ENCODE peak calls at places on chromosomes 3 and 15, in ten cellular contexts. T is AG04449, H is T-helper 2 cell, Y is NCI-H510A, N is NCI-H1417, E is mammary epithelial cell, S is GM23248, K is HEK293T, J is mucosa of gallbladder, Z is posterior cingulate gyrus. M is an unnamed sample.

GRCh38 chr3:73351423-73352071 is 273.2 kb downstream of the PDZRN3 start:
- DNase-seq in T (no peak), H (no peak), Y (no peak), N (no peak), E (no peak), S (peak; percentile 5), K (no peak), J (no peak), Z (no peak), M (no peak)

GRCh38 chr3:229262-229661 is 32.7 kb downstream of the CHL1 start:
- DNase-seq in T (no peak), H (no peak), Y (no peak), N (no peak), E (peak; percentile 26), S (no peak), K (no peak), J (no peak), Z (no peak), M (no peak)

GRCh38 chr3:187870360-187871203 is 125.3 kb upstream of the BCL6 start:
- DNase-seq in T (no peak), H (no peak), Y (no peak), N (no peak), E (no peak), S (no peak), K (no peak), J (no peak), Z (no peak), M (no peak)

GRCh38 chr3:182305881-182306665 is 487.2 kb upstream of the ATP11B start:
- DNase-seq in T (no peak), H (no peak), Y (no peak), N (peak; percentile 17), E (no peak), S (no peak), K (no peak), J (no peak), Z (no peak), M (no peak)

GRCh38 chr3:33883538-33884203 is 85.2 kb downstream of the PDCD6IP start:
- DNase-seq in T (no peak), H (peak; percentile 15), Y (no peak), N (peak; percentile 44), E (peak; percentile 16), S (peak; percentile 62), K (no peak), J (peak; percentile 25), Z (no peak), M (no peak)

GRCh38 chr15:67413770-67414429 is 107.0 kb upstream of the C15orf61 start:
- DNase-seq in T (no peak), H (no peak), Y (no peak), N (no peak), E (no peak), S (peak; percentile 30), K (no peak), J (no peak), Z (no peak), M (no peak)

GRCh38 chr3:86180696-86181095 is 810.3 kb downstream of the VGLL3 start:
- DNase-seq in T (no peak), H (no peak), Y (no peak), N (no peak), E (peak; percentile 1), S (peak; percentile 4), K (peak; percentile 41), J (peak; percentile 13), Z (no peak), M (no peak)

GRCh38 chr3:187017511-187018230 is 87.3 kb downstream of the ST6GAL1 start:
- DNase-seq in T (no peak), H (no peak), Y (no peak), N (no peak), E (no peak), S (no peak), K (no peak), J (no peak), Z (no peak), M (peak; percentile 92)

GRCh38 chr3:29745237-29745870 is 464.5 kb downstream of the RBMS3 start:
- DNase-seq in T (no peak), H (no peak), Y (no peak), N (no peak), E (no peak), S (no peak), K (peak; percentile 30), J (no peak), Z (no peak), M (no peak)

GRCh38 chr3:111237906-111238305 is 166.3 kb downstream of the NECTIN3 start:
- DNase-seq in T (no peak), H (no peak), Y (no peak), N (no peak), E (no peak), S (no peak), K (no peak), J (no peak), Z (no peak), M (no peak)

GRCh38 chr3:177945999-177946398 is 590.2 kb upstream of the KCNMB2 start:
- DNase-seq in T (no peak), H (no peak), Y (no peak), N (no peak), E (no peak), S (no peak), K (no peak), J (no peak), Z (no peak), M (no peak)

GRCh38 chr3:157499342-157499963 is 3.8 kb downstream of the VEPH1 start:
- DNase-seq in T (no peak), H (no peak), Y (no peak), N (no peak), E (peak; percentile 62), S (peak; percentile 45), K (peak; percentile 14), J (peak; percentile 80), Z (peak; percentile 77), M (peak; percentile 63)

GRCh38 chr3:126528800-126529541 is 5.0 kb downstream of the CHST13 start:
- DNase-seq in T (no peak), H (no peak), Y (no peak), N (no peak), E (no peak), S (peak; percentile 56), K (no peak), J (peak; percentile 66), Z (peak; percentile 66), M (peak; percentile 55)

GRCh38 chr3:49171119-49171774 is at the start of gene KLHDC8B:
- DNase-seq in T (no peak), H (peak; percentile 66), Y (peak; percentile 67), N (peak; percentile 19), E (peak; percentile 63), S (peak; percentile 86), K (peak; percentile 89), J (peak; percentile 82), Z (peak; percentile 97), M (no peak)

GRCh38 chr3:106392905-106393304 is 524.1 kb upstream of the CBLB start:
- DNase-seq in T (no peak), H (no peak), Y (no peak), N (no peak), E (no peak), S (peak; percentile 27), K (no peak), J (no peak), Z (no peak), M (no peak)

GRCh38 chr3:3127432-3128010 is 781 bp downstream of the TRNT1 start:
- DNase-seq in T (no peak), H (peak; percentile 29), Y (no peak), N (no peak), E (peak; percentile 5), S (peak; percentile 61), K (no peak), J (no peak), Z (no peak), M (no peak)

GRCh38 chr15:48392356-48392755 is 61.1 kb downstream of the DUT start:
- DNase-seq in T (no peak), H (no peak), Y (no peak), N (no peak), E (no peak), S (peak; percentile 56), K (no peak), J (peak; percentile 48), Z (no peak), M (no peak)

GRCh38 chr3:12986986-12987385 is 86.2 kb downstream of the IQSEC1 start:
- DNase-seq in T (no peak), H (no peak), Y (peak; percentile 53), N (no peak), E (no peak), S (no peak), K (no peak), J (no peak), Z (peak; percentile 66), M (no peak)

GRCh38 chr3:55873523-55874254 is 386.6 kb upstream of the WNT5A start:
- DNase-seq in T (no peak), H (no peak), Y (no peak), N (no peak), E (no peak), S (no peak), K (no peak), J (no peak), Z (no peak), M (peak; percentile 13)

GRCh38 chr3:159604151-159604581 is 384.5 kb upstream of the IL12A start:
- DNase-seq in T (no peak), H (no peak), Y (no peak), N (no peak), E (no peak), S (peak; percentile 71), K (no peak), J (no peak), Z (no peak), M (no peak)

GRCh38 chr3:177633671-177634207 is 436.5 kb upstream of the TBL1XR1 start:
- DNase-seq in T (peak; percentile 50), H (no peak), Y (no peak), N (no peak), E (no peak), S (peak; percentile 50), K (no peak), J (no peak), Z (no peak), M (peak; percentile 75)

GRCh38 chr3:150428562-150428961 is 20.5 kb downstream of the TSC22D2 start:
- DNase-seq in T (no peak), H (no peak), Y (no peak), N (no peak), E (no peak), S (no peak), K (no peak), J (no peak), Z (no peak), M (no peak)

GRCh38 chr15:52680041-52680391 is 828 bp upstream of the ATOSA start:
- DNase-seq in T (no peak), H (no peak), Y (no peak), N (no peak), E (peak; percentile 5), S (peak; percentile 72), K (no peak), J (no peak), Z (no peak), M (no peak)

GRCh38 chr3:122052968-122053367 is 2.2 kb upstream of the CD86 start:
- DNase-seq in T (no peak), H (no peak), Y (no peak), N (no peak), E (no peak), S (no peak), K (no peak), J (no peak), Z (no peak), M (no peak)

GRCh38 chr15:70149667-70150404 is 52.1 kb upstream of the TLE3 start:
- DNase-seq in T (no peak), H (no peak), Y (no peak), N (no peak), E (peak; percentile 33), S (peak; percentile 64), K (no peak), J (no peak), Z (no peak), M (no peak)

GRCh38 chr3:171044828-171045793 is 18.6 kb upstream of the SLC2A2 start:
- DNase-seq in T (peak; percentile 71), H (no peak), Y (no peak), N (no peak), E (peak; percentile 55), S (peak; percentile 93), K (no peak), J (peak; percentile 31), Z (no peak), M (peak; percentile 98)

GRCh38 chr15:74136584-74137543 is 6.5 kb downstream of the ISLR2 start:
- DNase-seq in T (no peak), H (no peak), Y (no peak), N (peak; percentile 44), E (no peak), S (peak; percentile 31), K (no peak), J (no peak), Z (peak; percentile 57), M (no peak)

GRCh38 chr15:58538901-58539300 is 107.1 kb downstream of the LIPC start:
- DNase-seq in T (no peak), H (no peak), Y (no peak), N (no peak), E (no peak), S (no peak), K (no peak), J (no peak), Z (no peak), M (no peak)